ENCODE peak calls at places on chromosomes 7 and 10, in seven cellular contexts. C is upper lobe of left lung, H is sigmoid colon, T is esophagus muscularis mucosa, E is spleen, D is HepG2, F is K562. L is an unnamed sample.

GRCh38 chr7:128131115-128131514 is 99.9 kb upstream of the LRRC4 start:
- DNase-seq in E (no peak), H (no peak), C (no peak), F (no peak), D (no peak), T (peak; percentile 29), L (no peak)

GRCh38 chr7:104980969-104981670 is 32.9 kb upstream of the KMT2E start:
- DNase-seq in H (no peak), T (no peak), D (peak; percentile 44), E (no peak), F (peak; percentile 75), C (no peak), L (no peak)

GRCh38 chr7:2516194-2516555 is 3.4 kb upstream of the LFNG start:
- DNase-seq in H (no peak), C (peak; percentile 45), D (no peak), E (no peak), T (no peak), F (no peak), L (no peak)

GRCh38 chr10:13990918-13991317 is 339.8 kb downstream of the FRMD4A start:
- DNase-seq in T (no peak), E (no peak), H (no peak), D (no peak), C (no peak), F (no peak), L (peak; percentile 17)

GRCh38 chr10:61028861-61029361 is 84.9 kb upstream of the RHOBTB1 start:
- DNase-seq in H (no peak), T (no peak), F (no peak), C (no peak), E (no peak), D (peak; percentile 30), L (no peak)

GRCh38 chr7:22676385-22676784 is 50.6 kb upstream of the IL6 start:
- DNase-seq in H (no peak), F (no peak), D (no peak), T (no peak), E (no peak), C (no peak), L (no peak)

GRCh38 chr10:33117816-33118215 is 159.8 kb upstream of the ITGB1 start:
- DNase-seq in F (no peak), T (no peak), H (no peak), D (no peak), C (no peak), E (peak; percentile 84), L (no peak)

GRCh38 chr10:44951827-44952226 is 7.8 kb upstream of the RASSF4 start:
- DNase-seq in F (no peak), D (no peak), C (no peak), T (no peak), H (peak; percentile 59), E (peak; percentile 10), L (no peak)

GRCh38 chr7:80387634-80388033 is 124.2 kb downstream of the GNAT3 start:
- DNase-seq in H (no peak), D (no peak), C (no peak), T (no peak), E (no peak), F (no peak), L (no peak)

GRCh38 chr7:26156454-26157365 is 4.7 kb downstream of the NFE2L3 start:
- DNase-seq in F (no peak), E (no peak), T (no peak), H (no peak), C (no peak), D (peak; percentile 81), L (no peak)

GRCh38 chr7:72406820-72407403 is 5.2 kb downstream of the CALN1 start:
- DNase-seq in D (no peak), C (no peak), H (no peak), E (no peak), F (no peak), T (no peak), L (no peak)
- TF ChIP-seq CTCF in D (no peak), C (no peak), H (no peak), E (no peak), F (no peak), T (no peak), L (no peak)

GRCh38 chr10:62582804-62583208 is 208.6 kb downstream of the ZNF365 start:
- DNase-seq in E (no peak), D (no peak), F (no peak), T (peak; percentile 94), C (no peak), H (peak; percentile 91), L (no peak)
- H3K4me1 ChIP-seq in E (peaks cover 10% of the 10 kb centered on the region), D (no peaks in the 10 kb centered on the region), F (no peaks in the 10 kb centered on the region), T (no peaks in the 10 kb centered on the region), C (peaks cover 4% of the 10 kb centered on the region), H (no peaks in the 10 kb centered on the region), L (no peaks in the 10 kb centered on the region)

DNA sequence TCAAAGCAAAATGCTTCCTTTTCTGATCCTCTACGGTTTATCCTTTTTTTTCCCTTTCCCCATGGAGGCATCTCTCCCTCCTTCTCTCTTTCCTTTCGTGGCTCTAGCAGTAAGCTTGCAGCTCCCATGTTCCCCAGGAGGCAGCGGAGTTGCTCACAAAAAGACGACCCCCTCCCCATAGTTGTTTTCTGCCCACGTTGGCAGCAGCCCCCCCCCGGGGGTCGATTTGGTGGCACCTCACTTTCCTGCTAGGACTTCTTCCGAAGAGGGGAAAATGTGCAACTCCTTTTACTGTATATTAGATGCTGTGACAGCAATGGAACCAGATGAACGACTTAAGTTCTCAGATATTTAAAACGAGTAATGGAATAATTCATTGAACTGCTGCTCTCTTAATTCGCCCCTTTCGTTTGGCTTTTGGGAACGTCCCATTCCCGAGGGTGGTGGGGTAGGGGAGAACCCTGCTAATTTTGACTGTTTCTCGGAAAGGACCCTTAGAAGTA is 832 bp downstream of the CAPZA2 start:
- DNase-seq in T (no peak), D (peak; percentile 19), E (peak; percentile 83), F (peak; percentile 32), C (peak; percentile 19), H (no peak), L (peak; percentile 12)
- TF ChIP-seq POLR2AphosphoS5 in T (no peak), D (no peak), E (no peak), F (no peak), C (no peak), H (no peak), L (no peak)

DNA sequence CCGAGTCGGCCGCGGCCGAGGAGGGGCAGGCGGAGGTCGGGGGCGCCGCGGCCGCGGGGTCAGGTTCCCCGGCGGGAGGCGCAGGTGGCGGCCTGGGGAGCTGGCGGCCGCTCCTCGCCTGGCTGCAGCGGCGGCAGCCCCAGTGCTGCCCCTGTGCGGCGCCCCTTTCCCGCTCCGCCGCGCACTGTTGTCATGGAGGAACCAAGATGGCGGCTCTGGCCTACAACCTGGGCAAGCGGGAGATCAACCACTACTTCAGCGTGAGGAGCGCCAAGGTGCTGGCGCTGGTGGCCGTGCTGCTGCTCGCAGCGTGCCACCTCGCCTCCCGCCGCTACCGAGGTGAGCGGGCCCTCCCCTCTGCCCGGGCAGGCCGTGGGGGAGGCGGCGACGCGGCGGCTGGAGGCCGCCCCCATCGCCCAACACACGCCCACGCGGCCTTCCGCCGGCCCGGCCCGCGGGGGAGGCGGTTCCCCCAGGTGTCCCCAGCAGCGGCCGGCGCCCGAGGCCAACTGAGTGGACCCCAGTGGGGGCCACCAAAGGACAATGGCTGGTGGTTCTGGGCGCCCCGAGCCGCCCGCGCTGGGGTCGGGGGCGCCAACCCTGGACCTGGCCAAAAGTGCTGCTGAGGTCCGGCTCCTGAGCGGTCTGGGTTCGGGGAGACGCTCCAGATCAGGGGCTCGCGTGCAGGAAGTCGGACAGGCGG is 421 bp downstream of the CASD1 start:
- DNase-seq in F (peak; percentile 91), E (peak; percentile 94), C (peak; percentile 94), D (peak; percentile 59), T (peak; percentile 93), H (peak; percentile 77), L (peak; percentile 68)
- TF ChIP-seq CTCF in F (peak; percentile 35), E (peak; percentile 36), C (peak; percentile 46), D (peak; percentile 45), T (no peak), H (no peak), L (no peak)

GRCh38 chr10:103816431-103816830 is 38.9 kb downstream of the SH3PXD2A start:
- DNase-seq in T (no peak), F (no peak), C (no peak), D (no peak), H (peak; percentile 13), E (no peak), L (no peak)
- H3K4me1 ChIP-seq in T (peaks cover 56% of the 10 kb centered on the region), F (no peaks in the 10 kb centered on the region), C (peaks cover 35% of the 10 kb centered on the region), D (peaks cover 81% of the 10 kb centered on the region), H (no peaks in the 10 kb centered on the region), E (peaks cover 41% of the 10 kb centered on the region), L (peaks cover 11% of the 10 kb centered on the region)

DNA sequence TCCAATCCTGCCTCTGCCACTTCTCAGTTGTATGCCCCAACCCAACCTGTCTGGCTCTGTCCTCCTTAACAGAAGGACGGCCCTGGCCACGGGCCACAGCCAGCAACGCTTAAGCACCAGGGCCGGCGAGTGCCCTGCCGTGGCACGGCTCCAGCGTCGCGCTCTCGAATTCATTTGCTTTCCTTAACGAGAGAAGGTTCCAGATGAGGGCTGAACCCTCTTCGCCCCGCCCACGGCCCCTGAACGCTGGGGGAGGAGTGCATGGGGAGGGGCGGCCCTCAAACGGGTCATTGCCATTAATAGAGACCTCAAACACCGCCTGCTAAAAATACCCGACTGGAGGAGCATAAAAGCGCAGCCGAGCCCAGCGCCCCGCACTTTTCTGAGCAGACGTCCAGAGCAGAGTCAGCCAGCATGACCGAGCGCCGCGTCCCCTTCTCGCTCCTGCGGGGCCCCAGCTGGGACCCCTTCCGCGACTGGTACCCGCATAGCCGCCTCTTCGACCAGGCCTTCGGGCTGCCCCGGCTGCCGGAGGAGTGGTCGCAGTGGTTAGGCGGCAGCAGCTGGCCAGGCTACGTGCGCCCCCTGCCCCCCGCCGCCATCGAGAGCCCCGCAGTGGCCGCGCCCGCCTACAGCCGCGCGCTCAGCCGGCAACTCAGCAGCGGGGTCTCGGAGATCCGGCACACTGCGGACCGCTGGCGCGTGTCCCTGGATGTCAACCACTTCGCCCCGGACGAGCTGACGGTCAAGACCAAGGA is at the start of gene HSPB1:
- DNase-seq in E (peak; percentile 92), T (peak; percentile 99), H (peak; percentile 99), D (peak; percentile 65), C (peak; percentile 97), F (peak; percentile 92), L (peak; percentile 95)
- TF ChIP-seq POLR2AphosphoS5 in E (peak; percentile 89), T (peak; percentile 99), H (peak; percentile 100), D (no peak), C (peak; percentile 97), F (peak; percentile 80), L (peak; percentile 100)